ENCODE peak calls at places on chromosomes 7 and 10, in six cellular contexts. H is IMR-90, B is neuronal stem cell, O is trophoblast cell, G is H1, W is mesenchymal stem cell. S is an unnamed sample.

GRCh38 chr7:2009541-2010001 is 223.2 kb downstream of the MAD1L1 start:
- DNase-seq in H (no peak), B (no peak), O (no peak), G (no peak), W (no peak), S (no peak)

GRCh38 chr7:465710-466400 is 53.8 kb downstream of the PDGFA start:
- DNase-seq in H (no peak), B (no peak), O (no peak), G (no peak), W (peak; percentile 27), S (no peak)

GRCh38 chr7:16604054-16604453 is 41.5 kb downstream of the ANKMY2 start:
- DNase-seq in H (no peak), B (no peak), O (no peak), G (no peak), W (peak; percentile 28), S (no peak)

GRCh38 chr10:122459586-122460273 is 1.6 kb upstream of the HTRA1 start:
- DNase-seq in H (peak; percentile 58), B (no peak), O (no peak), G (no peak), W (no peak), S (no peak)

GRCh38 chr10:22912763-22913389 is 15.0 kb upstream of the ARMC3 start:
- DNase-seq in H (no peak), B (no peak), O (no peak), G (no peak), W (no peak), S (no peak)

GRCh38 chr7:27634892-27635538 is 27.7 kb downstream of the HIBADH start:
- DNase-seq in H (no peak), B (no peak), O (no peak), G (no peak), W (no peak), S (no peak)

GRCh38 chr10:20004087-20004523 is 187.9 kb downstream of the PLXDC2 start:
- DNase-seq in H (peak; percentile 45), B (no peak), O (peak; percentile 6), G (no peak), W (peak; percentile 52), S (no peak)

GRCh38 chr10:90319188-90319914 is 538.5 kb downstream of the HTR7 start:
- DNase-seq in H (peak; percentile 94), B (peak; percentile 37), O (peak; percentile 78), G (peak; percentile 62), W (peak; percentile 87), S (peak; percentile 81)

GRCh38 chr10:68471586-68472408 is at the start of gene DNA2:
- DNase-seq in H (peak; percentile 50), B (peak; percentile 67), O (peak; percentile 55), G (peak; percentile 72), W (peak; percentile 71), S (peak; percentile 90)

GRCh38 chr10:119022846-119023552 is 6.5 kb upstream of the NANOS1 start:
- DNase-seq in H (peak; percentile 58), B (no peak), O (peak; percentile 93), G (no peak), W (peak; percentile 80), S (peak; percentile 77)

GRCh38 chr7:81244213-81244612 is 325.4 kb upstream of the SEMA3C start:
- DNase-seq in H (peak; percentile 35), B (no peak), O (no peak), G (no peak), W (peak; percentile 10), S (no peak)

GRCh38 chr7:111833461-111833860 is 271.2 kb upstream of the IMMP2L start:
- DNase-seq in H (peak; percentile 11), B (no peak), O (no peak), G (no peak), W (no peak), S (no peak)

GRCh38 chr10:97673736-97674525 is 13.1 kb downstream of the AVPI1 start:
- DNase-seq in H (peak; percentile 79), B (no peak), O (no peak), G (no peak), W (peak; percentile 43), S (no peak)

GRCh38 chr10:99779335-99779734 is 3.1 kb upstream of the ABCC2 start:
- DNase-seq in H (peak; percentile 83), B (no peak), O (peak; percentile 5), G (no peak), W (peak; percentile 88), S (no peak)

GRCh38 chr10:114043532-114044250 is at the start of gene ADRB1:
- DNase-seq in H (peak; percentile 5), B (peak; percentile 56), O (no peak), G (no peak), W (peak; percentile 64), S (peak; percentile 92)

GRCh38 chr7:106792233-106792926 is 72.7 kb upstream of the PIK3CG start:
- DNase-seq in H (no peak), B (no peak), O (no peak), G (no peak), W (peak; percentile 89), S (no peak)

GRCh38 chr10:104080762-104081161 is 4.9 kb downstream of the COL17A1 start:
- DNase-seq in H (peak; percentile 26), B (peak; percentile 47), O (no peak), G (no peak), W (peak; percentile 12), S (no peak)

GRCh38 chr7:81185072-81185471 is 266.2 kb upstream of the SEMA3C start:
- DNase-seq in H (no peak), B (no peak), O (no peak), G (no peak), W (no peak), S (no peak)

GRCh38 chr7:30925913-30926312 is 14.3 kb downstream of the AQP1 start:
- DNase-seq in H (no peak), B (no peak), O (no peak), G (no peak), W (no peak), S (peak; percentile 11)

GRCh38 chr10:1057106-1057657 is 997 bp downstream of the WDR37 start:
- DNase-seq in H (no peak), B (no peak), O (no peak), G (no peak), W (peak; percentile 50), S (no peak)

DNA sequence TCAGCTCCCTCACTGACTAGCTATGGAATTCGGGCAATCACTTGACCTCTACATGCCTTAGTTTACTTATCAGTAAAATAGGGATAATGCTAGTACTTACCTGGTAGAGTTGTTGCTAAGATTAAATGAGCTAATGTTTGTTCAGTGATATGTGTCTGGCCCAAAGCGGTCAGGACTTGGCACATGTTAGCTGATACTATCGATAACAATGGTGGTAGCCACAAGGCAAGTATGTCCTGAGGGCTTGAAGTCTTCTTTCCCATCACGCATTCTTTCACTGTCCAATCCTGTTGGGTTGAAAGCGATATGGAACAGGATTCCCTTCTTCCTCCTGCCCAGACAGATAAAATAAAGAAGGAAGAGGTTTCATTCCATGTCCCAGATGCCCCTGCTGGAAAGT is 25.5 kb upstream of the MXI1 start:
- DNase-seq in H (no peak), B (no peak), O (peak; percentile 66), G (no peak), W (no peak), S (no peak)
- H2BK5ac ChIP-seq in H (no peak overlapping the region), B (peak overlapping the region; percentile 7), O (no peak overlapping the region), G (no peak overlapping the region), W (no peak overlapping the region), S (no peak overlapping the region)

GRCh38 chr7:7554021-7554432 is 12.7 kb upstream of the MIOS start:
- DNase-seq in H (no peak), B (no peak), O (no peak), G (no peak), W (no peak), S (no peak)
- H4K91ac ChIP-seq in H (no peak overlapping the region), B (no peak overlapping the region), O (no peak overlapping the region), G (no peak overlapping the region), W (no peak overlapping the region), S (no peak overlapping the region)

GRCh38 chr7:100153713-100154519 is 4.6 kb downstream of the TRAPPC14 start:
- DNase-seq in H (no peak), B (no peak), O (no peak), G (no peak), W (no peak), S (no peak)

GRCh38 chr7:100157069-100157333 is 1.5 kb downstream of the TRAPPC14 start:
- DNase-seq in H (no peak), B (no peak), O (no peak), G (no peak), W (no peak), S (no peak)

GRCh38 chr7:100154651-100155491 is 3.7 kb downstream of the TRAPPC14 start:
- DNase-seq in H (no peak), B (no peak), O (peak; percentile 67), G (no peak), W (no peak), S (no peak)

GRCh38 chr7:100156331-100157068 is 2.0 kb downstream of the TRAPPC14 start:
- DNase-seq in H (no peak), B (no peak), O (no peak), G (no peak), W (no peak), S (no peak)

GRCh38 chr7:100155553-100156317 is 2.8 kb downstream of the TRAPPC14 start:
- DNase-seq in H (no peak), B (no peak), O (peak; percentile 48), G (no peak), W (no peak), S (no peak)
- H3K4me1 ChIP-seq in H (peaks cover 6% of the 10 kb centered on the region), B (peaks cover 11% of the 10 kb centered on the region), O (peaks cover 8% of the 10 kb centered on the region), G (peaks cover 6% of the 10 kb centered on the region), W (peaks cover 31% of the 10 kb centered on the region), S (no peaks in the 10 kb centered on the region)

GRCh38 chr7:102934267-102934666 is 21.5 kb downstream of the LRRC17 start:
- DNase-seq in H (no peak), B (no peak), O (no peak), G (no peak), W (no peak), S (no peak)
- H2BK5ac ChIP-seq in H (peak overlapping the region; percentile 65), B (no peak overlapping the region), O (no peak overlapping the region), G (peak overlapping the region; percentile 61), W (no peak overlapping the region), S (no peak overlapping the region)

GRCh38 chr10:86284355-86285105 is 82.1 kb downstream of the GRID1 start:
- DNase-seq in H (no peak), B (no peak), O (no peak), G (no peak), W (no peak), S (peak; percentile 23)
- H4K91ac ChIP-seq in H (no peak overlapping the region), B (no peak overlapping the region), O (no peak overlapping the region), G (no peak overlapping the region), W (no peak overlapping the region), S (no peak overlapping the region)

GRCh38 chr10:52332815-52333214 is 18.7 kb downstream of the DKK1 start:
- DNase-seq in H (no peak), B (no peak), O (no peak), G (no peak), W (peak; percentile 33), S (no peak)
- H3K4me1 ChIP-seq in H (peaks cover 3% of the 10 kb centered on the region), B (peaks cover 13% of the 10 kb centered on the region), O (no peaks in the 10 kb centered on the region), G (no peaks in the 10 kb centered on the region), W (peaks cover 2% of the 10 kb centered on the region), S (peaks cover 3% of the 10 kb centered on the region)

GRCh38 chr10:63199716-63200115 is 66.6 kb downstream of the NRBF2 start:
- DNase-seq in H (no peak), B (no peak), O (no peak), G (no peak), W (no peak), S (no peak)
- H2BK5ac ChIP-seq in H (no peak overlapping the region), B (no peak overlapping the region), O (no peak overlapping the region), G (no peak overlapping the region), W (no peak overlapping the region), S (no peak overlapping the region)

DNA sequence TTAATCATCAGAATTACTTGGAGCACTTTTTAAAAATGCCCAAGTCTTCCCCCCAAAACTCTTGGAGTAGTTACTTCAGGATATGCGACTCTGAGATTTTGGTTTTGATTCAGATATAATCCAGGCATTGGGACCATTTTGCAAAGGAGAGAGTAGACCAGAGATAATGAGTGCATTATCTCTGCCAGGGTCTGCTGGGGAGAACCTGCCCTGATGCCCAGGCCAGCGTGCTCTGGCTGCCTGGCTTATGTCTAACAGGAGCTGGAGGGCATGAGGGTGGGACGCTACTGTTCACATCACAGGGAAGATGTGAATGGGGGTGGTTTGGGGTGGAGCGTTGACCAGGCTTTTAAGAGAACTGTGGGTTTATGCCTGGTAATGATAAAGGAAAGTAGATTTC is 336.2 kb downstream of the DPP6 start:
- DNase-seq in H (no peak), B (no peak), O (no peak), G (no peak), W (no peak), S (no peak)
- H4K91ac ChIP-seq in H (no peak overlapping the region), B (no peak overlapping the region), O (no peak overlapping the region), G (no peak overlapping the region), W (no peak overlapping the region), S (no peak overlapping the region)